ENCODE peak calls at places on chromosomes 5 and 9, in eight cellular contexts. J is suprapubic skin, W is IMR-90, S is prostate gland, Y is uterus, Z is stomach, R is A549, D is vagina. U is an unnamed sample. For H3K4me1, the result is how much of the 10 kb centered on the place peaks cover.

GRCh38 chr5:138737494-138738265 is 15.5 kb upstream of the CTNNA1 start:
- DNase-seq in W (no peak), D (no peak), Y (no peak), Z (no peak), R (no peak), J (no peak), S (no peak), U (no peak)

GRCh38 chr9:111691686-111692329 is 30.4 kb downstream of the GNG10 start:
- DNase-seq in J (no peak), S (no peak), Z (no peak), W (peak), R (peak), Y (no peak), D (no peak), U (no peak)

GRCh38 chr5:142233083-142234032 is 91.5 kb downstream of the SPRY4 start:
- DNase-seq in R (no peak), Z (no peak), J (no peak), Y (no peak), W (no peak), D (no peak), S (no peak), U (no peak)

GRCh38 chr5:181166812-181167733 is 19.7 kb downstream of the OR2V2 start:
- DNase-seq in W (no peak), J (no peak), R (no peak), S (no peak), Y (no peak), D (no peak), Z (no peak), U (no peak)

GRCh38 chr9:73962792-73963191 is 534.3 kb upstream of the RORB start:
- DNase-seq in J (no peak), S (no peak), R (no peak), D (no peak), W (no peak), Z (no peak), Y (no peak), U (no peak)

GRCh38 chr9:124551472-124552339 is 44.5 kb upstream of the NR5A1 start:
- DNase-seq in D (no peak), R (peak), Z (peak), W (peak), S (peak), Y (no peak), J (no peak), U (peak)

GRCh38 chr9:134458111-134458845 is 132.0 kb downstream of the RXRA start:
- DNase-seq in S (no peak), Z (no peak), D (no peak), R (no peak), W (peak), Y (no peak), J (no peak), U (no peak)

GRCh38 chr5:148828461-148829247 is 2.2 kb downstream of the ADRB2 start:
- DNase-seq in Z (no peak), S (no peak), R (no peak), J (no peak), Y (no peak), D (no peak), W (peak), U (no peak)

GRCh38 chr9:100637787-100638186 is 59.9 kb downstream of the CAVIN4 start:
- DNase-seq in Y (no peak), S (no peak), Z (no peak), W (no peak), J (no peak), R (peak), D (no peak), U (no peak)

GRCh38 chr5:41191249-41191648 is 22.1 kb downstream of the C6 start:
- DNase-seq in R (no peak), S (no peak), Z (no peak), J (no peak), D (no peak), W (no peak), Y (no peak), U (no peak)

GRCh38 chr5:121982500-121983261 is 20.9 kb downstream of the SRFBP1 start:
- DNase-seq in D (no peak), W (peak), J (no peak), Z (no peak), Y (no peak), S (no peak), R (no peak), U (no peak)

GRCh38 chr5:168056499-168057182 is 234.8 kb upstream of the WWC1 start:
- DNase-seq in W (no peak), Y (no peak), S (no peak), J (no peak), Z (no peak), R (no peak), D (no peak), U (no peak)

GRCh38 chr5:26791021-26791420 is 247.4 kb downstream of the CDH9 start:
- DNase-seq in W (no peak), Y (no peak), J (no peak), D (no peak), Z (no peak), R (no peak), S (no peak), U (no peak)

GRCh38 chr9:26954050-26954508 is 2.1 kb upstream of the IFT74 start:
- DNase-seq in Y (no peak), S (no peak), Z (no peak), W (peak), R (no peak), D (no peak), J (no peak), U (no peak)

GRCh38 chr5:1495525-1495897 is 28.2 kb downstream of the LPCAT1 start:
- DNase-seq in Z (no peak), J (no peak), D (no peak), Y (no peak), W (no peak), R (no peak), S (no peak), U (no peak)

GRCh38 chr5:55557123-55557522 is 22.4 kb upstream of the PLPP1 start:
- DNase-seq in D (no peak), W (no peak), Y (no peak), S (no peak), R (no peak), Z (no peak), J (no peak), U (no peak)

GRCh38 chr9:36873247-36873875 is 160.7 kb downstream of the PAX5 start:
- DNase-seq in D (no peak), Y (peak), S (peak), R (peak), J (no peak), W (peak), Z (peak), U (peak)

GRCh38 chr5:15834596-15835245 is 334.7 kb downstream of the FBXL7 start:
- DNase-seq in J (no peak), Z (no peak), S (no peak), Y (no peak), R (peak), W (peak), D (no peak), U (no peak)

GRCh38 chr5:60959156-60959555 is 14.2 kb downstream of the NDUFAF2 start:
- DNase-seq in S (no peak), R (peak), D (no peak), W (peak), J (no peak), Y (no peak), Z (no peak), U (no peak)

GRCh38 chr9:112170235-112170634 is 4.9 kb downstream of the SUSD1 start:
- DNase-seq in Z (peak), Y (no peak), J (no peak), W (no peak), R (no peak), S (no peak), D (no peak), U (no peak)

GRCh38 chr9:70392850-70393249 is 21.6 kb downstream of the KLF9 start:
- DNase-seq in Z (no peak), S (no peak), R (no peak), J (no peak), W (no peak), Y (no peak), D (no peak), U (no peak)

GRCh38 chr5:63555874-63556273 is 406.4 kb downstream of the HTR1A start:
- DNase-seq in J (no peak), Z (no peak), R (no peak), W (no peak), Y (no peak), D (no peak), S (no peak), U (no peak)

GRCh38 chr9:126708178-126708577 is 94.5 kb downstream of the LMX1B start:
- DNase-seq in W (no peak), R (no peak), Y (no peak), S (no peak), J (no peak), D (no peak), Z (peak), U (no peak)

GRCh38 chr9:133105461-133105770 is 15.6 kb downstream of the RALGDS start:
- DNase-seq in R (no peak), Y (peak), Z (peak), W (no peak), S (no peak), D (no peak), J (no peak), U (peak)

GRCh38 chr9:137205126-137206069 is at the start of the genes NDOR1 and TMEM203:
- DNase-seq in S (peak), W (peak), R (peak), J (peak), Y (peak), D (no peak), Z (peak), U (peak)

GRCh38 chr5:131275996-131276535 is 12.2 kb downstream of the CDC42SE2 start:
- DNase-seq in S (no peak), Z (no peak), Y (no peak), D (no peak), R (no peak), W (no peak), J (no peak), U (no peak)

GRCh38 chr5:157864067-157864466 is 5.1 kb upstream of the CLINT1 start:
- DNase-seq in J (no peak), D (no peak), Y (no peak), Z (no peak), S (no peak), W (no peak), R (no peak), U (no peak)

GRCh38 chr5:77355751-77356150 is 136.4 kb downstream of the WDR41 start:
- DNase-seq in J (no peak), S (no peak), Y (no peak), Z (no peak), D (no peak), R (no peak), W (no peak), U (no peak)

GRCh38 chr5:72034710-72035109 is 72.6 kb upstream of the MAP1B start:
- DNase-seq in S (no peak), W (no peak), R (no peak), D (no peak), J (no peak), Y (no peak), Z (no peak), U (no peak)

GRCh38 chr9:94002316-94003140 is 47.4 kb upstream of the BARX1 start:
- DNase-seq in Y (no peak), Z (peak), R (peak), J (no peak), S (peak), D (no peak), W (peak), U (peak)

GRCh38 chr5:129244478-129244877 is 149.9 kb downstream of the ISOC1 start:
- DNase-seq in D (no peak), J (no peak), Y (no peak), S (no peak), W (no peak), R (no peak), Z (no peak), U (no peak)

GRCh38 chr5:129243058-129243457 is 148.5 kb downstream of the ISOC1 start:
- DNase-seq in D (no peak), Z (no peak), W (no peak), R (no peak), Y (no peak), S (no peak), J (no peak), U (no peak)

GRCh38 chr5:129245489-129245888 is 150.9 kb downstream of the ISOC1 start:
- DNase-seq in D (no peak), S (no peak), Z (no peak), W (no peak), Y (no peak), J (no peak), R (no peak), U (no peak)

GRCh38 chr5:129249891-129250290 is 155.3 kb downstream of the ISOC1 start:
- DNase-seq in Y (no peak), W (no peak), R (no peak), S (no peak), D (no peak), Z (no peak), J (no peak), U (no peak)

GRCh38 chr5:129246088-129246487 is 151.5 kb downstream of the ISOC1 start:
- DNase-seq in W (no peak), R (no peak), Z (no peak), J (no peak), S (no peak), D (no peak), Y (no peak), U (no peak)
- TF ChIP-seq POLR2A in W (no peak), R (no peak), Z (no peak), J (no peak), S (no peak), D (no peak), Y (no peak), U (no peak)

DNA sequence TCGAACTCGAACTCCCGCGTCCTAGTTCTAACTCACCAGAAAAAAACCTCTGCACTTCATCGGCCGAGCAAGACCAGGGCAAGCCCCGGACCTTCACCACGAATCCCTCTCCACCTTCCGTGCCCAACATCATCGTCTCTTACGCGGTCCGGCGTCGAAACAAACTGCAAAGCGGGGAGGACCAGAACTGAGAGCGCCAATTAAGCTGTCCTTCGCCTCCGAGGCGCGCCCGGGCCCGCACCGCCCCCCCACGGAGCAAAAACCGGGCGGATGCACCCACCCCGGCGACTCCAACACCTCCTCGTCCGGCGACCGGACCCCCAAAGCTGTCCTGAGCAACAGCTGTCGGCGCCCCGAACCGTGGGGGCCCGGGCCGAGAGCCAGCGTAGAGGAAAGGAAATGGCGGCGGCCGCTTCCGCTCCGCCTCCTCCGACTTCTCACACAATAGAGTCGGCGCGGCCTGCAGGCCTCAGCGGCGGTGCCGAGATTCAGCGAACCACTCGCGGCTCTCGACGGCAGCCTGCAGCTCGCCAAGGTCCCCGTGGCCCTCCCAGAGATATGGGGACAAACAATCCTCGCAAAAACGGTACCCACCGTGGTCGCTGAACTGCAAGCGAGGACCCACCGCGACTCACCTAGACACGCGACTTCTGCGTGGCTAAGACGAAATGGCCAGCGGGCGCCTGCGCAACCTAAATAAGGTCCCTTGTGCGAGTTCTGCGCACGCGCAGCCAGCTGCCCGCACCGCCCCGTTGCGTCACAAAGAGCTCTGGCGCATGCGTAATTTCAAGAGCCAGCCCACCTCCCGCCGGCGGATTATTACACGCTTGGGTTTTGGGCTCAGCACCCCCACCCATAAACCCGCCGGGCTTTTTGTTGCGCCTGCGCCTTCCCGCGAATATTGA is at the start of gene HNRNPH1:
- DNase-seq in W (peak), Z (peak), D (peak), J (peak), Y (peak), S (peak), R (peak), U (peak)
- H3K27ac ChIP-seq in W (peak), Z (peak), D (peak), J (peak), Y (peak), S (peak), R (peak), U (peak)

GRCh38 chr5:147483197-147483790 is 26.6 kb downstream of the DPYSL3 start:
- DNase-seq in Z (no peak), S (no peak), R (no peak), D (no peak), J (no peak), W (peak), Y (no peak), U (no peak)

GRCh38 chr5:147481376-147481775 is 28.5 kb downstream of the DPYSL3 start:
- DNase-seq in R (no peak), Y (no peak), Z (no peak), J (no peak), D (no peak), S (no peak), W (peak), U (no peak)

GRCh38 chr5:147482426-147483196 is 27.3 kb downstream of the DPYSL3 start:
- DNase-seq in Z (no peak), W (no peak), J (no peak), R (no peak), S (no peak), Y (no peak), D (no peak), U (no peak)

GRCh38 chr5:147479949-147480348 is 29.9 kb downstream of the DPYSL3 start:
- DNase-seq in D (no peak), Y (no peak), R (peak), J (no peak), S (peak), Z (no peak), W (peak), U (no peak)

GRCh38 chr5:147481857-147482256 is 28.0 kb downstream of the DPYSL3 start:
- DNase-seq in D (no peak), Y (no peak), W (peak), R (no peak), Z (no peak), J (no peak), S (no peak), U (no peak)
- H3K4me1 ChIP-seq in D (under half), Y (under half), W (under half), R (under half), Z (under half), J (under half), S (under half), U (under half)

GRCh38 chr9:128127990-128128835 is 684 bp upstream of the PTGES2 start:
- DNase-seq in S (peak), Z (peak), R (peak), D (no peak), Y (peak), W (peak), J (peak), U (peak)
- TF ChIP-seq POLR2A in S (peak), Z (no peak), R (peak), D (peak), Y (no peak), W (peak), J (no peak), U (no peak)

U was measured in heart left ventricle.